ENCODE peak calls at places on chromosome 3, in six cellular contexts. One of them, this sample, is unnamed.

GRCh38 chr3:141275511-141275910 is 43.9 kb downstream of the PXYLP1 start:
- DNase-seq in AG10803: no peak
- DNase-seq in stomach: no peak
- DNase-seq in cardiac fibroblast: no peak
- DNase-seq in cardiac muscle cell: no peak
- DNase-seq in mammary epithelial cell: peak; percentile 47
- DNase-seq in this sample: no peak

GRCh38 chr3:46849098-46849631 is 14.1 kb downstream of the MYL3 start:
- DNase-seq in cardiac fibroblast: no peak
- DNase-seq in AG10803: no peak
- DNase-seq in stomach: peak; percentile 11
- DNase-seq in mammary epithelial cell: no peak
- DNase-seq in cardiac muscle cell: no peak
- DNase-seq in this sample: no peak

GRCh38 chr3:145696011-145696410 is 465.0 kb downstream of the PLOD2 start:
- DNase-seq in stomach: no peak
- DNase-seq in cardiac muscle cell: no peak
- DNase-seq in AG10803: no peak
- DNase-seq in mammary epithelial cell: no peak
- DNase-seq in cardiac fibroblast: peak; percentile 3
- DNase-seq in this sample: no peak

GRCh38 chr3:126351086-126351770 is 6.0 kb downstream of the KLF15 start:
- DNase-seq in AG10803: no peak
- DNase-seq in stomach: no peak
- DNase-seq in cardiac muscle cell: no peak
- DNase-seq in mammary epithelial cell: no peak
- DNase-seq in cardiac fibroblast: no peak
- DNase-seq in this sample: no peak

GRCh38 chr3:31747785-31748184 is 215.1 kb downstream of the STT3B start:
- DNase-seq in mammary epithelial cell: no peak
- DNase-seq in AG10803: no peak
- DNase-seq in cardiac fibroblast: no peak
- DNase-seq in cardiac muscle cell: no peak
- DNase-seq in stomach: no peak
- DNase-seq in this sample: no peak

GRCh38 chr3:277873-278272 is 81.3 kb downstream of the CHL1 start:
- DNase-seq in mammary epithelial cell: no peak
- DNase-seq in stomach: no peak
- DNase-seq in cardiac fibroblast: no peak
- DNase-seq in AG10803: no peak
- DNase-seq in cardiac muscle cell: no peak
- DNase-seq in this sample: no peak

GRCh38 chr3:61181874-61182273 is 69.4 kb downstream of the FHIT start:
- DNase-seq in AG10803: peak; percentile 1
- DNase-seq in cardiac muscle cell: no peak
- DNase-seq in cardiac fibroblast: peak; percentile 3
- DNase-seq in mammary epithelial cell: peak; percentile 82
- DNase-seq in stomach: no peak
- DNase-seq in this sample: peak; percentile 86

GRCh38 chr3:64266065-64266874 is 41.0 kb upstream of the PRICKLE2 start:
- DNase-seq in mammary epithelial cell: peak; percentile 89
- DNase-seq in stomach: no peak
- DNase-seq in cardiac muscle cell: no peak
- DNase-seq in AG10803: peak; percentile 97
- DNase-seq in cardiac fibroblast: peak; percentile 91
- DNase-seq in this sample: peak; percentile 99

GRCh38 chr3:100966807-100967206 is 26.4 kb downstream of the ABI3BP start:
- DNase-seq in mammary epithelial cell: no peak
- DNase-seq in AG10803: peak; percentile 50
- DNase-seq in cardiac fibroblast: no peak
- DNase-seq in cardiac muscle cell: no peak
- DNase-seq in stomach: no peak
- DNase-seq in this sample: peak; percentile 86
- H3K4me3 ChIP-seq in mammary epithelial cell: no peak overlapping the region
- H3K4me3 ChIP-seq in AG10803: no peak overlapping the region
- H3K4me3 ChIP-seq in cardiac fibroblast: no peak overlapping the region
- H3K4me3 ChIP-seq in cardiac muscle cell: no peak overlapping the region
- H3K4me3 ChIP-seq in stomach: no peak overlapping the region
- H3K4me3 ChIP-seq in this sample: no peak overlapping the region

GRCh38 chr3:45134758-45135521 is 11.2 kb downstream of the CDCP1 start:
- DNase-seq in mammary epithelial cell: no peak
- DNase-seq in cardiac muscle cell: no peak
- DNase-seq in AG10803: peak; percentile 83
- DNase-seq in stomach: no peak
- DNase-seq in cardiac fibroblast: peak; percentile 80
- DNase-seq in this sample: peak; percentile 81

GRCh38 chr3:45140392-45140791 is 5.8 kb downstream of the CDCP1 start:
- DNase-seq in mammary epithelial cell: peak; percentile 66
- DNase-seq in stomach: no peak
- DNase-seq in AG10803: peak; percentile 61
- DNase-seq in cardiac muscle cell: no peak
- DNase-seq in cardiac fibroblast: peak; percentile 27
- DNase-seq in this sample: peak; percentile 55

GRCh38 chr3:45135959-45136358 is 10.2 kb downstream of the CDCP1 start:
- DNase-seq in cardiac fibroblast: no peak
- DNase-seq in stomach: no peak
- DNase-seq in AG10803: no peak
- DNase-seq in cardiac muscle cell: no peak
- DNase-seq in mammary epithelial cell: no peak
- DNase-seq in this sample: peak; percentile 58

GRCh38 chr3:45139372-45139894 is 6.7 kb downstream of the CDCP1 start:
- DNase-seq in mammary epithelial cell: no peak
- DNase-seq in AG10803: no peak
- DNase-seq in cardiac fibroblast: peak; percentile 33
- DNase-seq in stomach: no peak
- DNase-seq in cardiac muscle cell: no peak
- DNase-seq in this sample: peak; percentile 77

GRCh38 chr3:45137656-45138181 is 8.5 kb downstream of the CDCP1 start:
- DNase-seq in cardiac muscle cell: peak; percentile 35
- DNase-seq in mammary epithelial cell: no peak
- DNase-seq in cardiac fibroblast: peak; percentile 68
- DNase-seq in AG10803: peak; percentile 77
- DNase-seq in stomach: no peak
- DNase-seq in this sample: peak; percentile 75
- TF ChIP-seq CTCF in cardiac muscle cell: no peak
- TF ChIP-seq CTCF in mammary epithelial cell: no peak
- TF ChIP-seq CTCF in cardiac fibroblast: no peak
- TF ChIP-seq CTCF in AG10803: no peak
- TF ChIP-seq CTCF in stomach: no peak
- TF ChIP-seq CTCF in this sample: no peak

DNA sequence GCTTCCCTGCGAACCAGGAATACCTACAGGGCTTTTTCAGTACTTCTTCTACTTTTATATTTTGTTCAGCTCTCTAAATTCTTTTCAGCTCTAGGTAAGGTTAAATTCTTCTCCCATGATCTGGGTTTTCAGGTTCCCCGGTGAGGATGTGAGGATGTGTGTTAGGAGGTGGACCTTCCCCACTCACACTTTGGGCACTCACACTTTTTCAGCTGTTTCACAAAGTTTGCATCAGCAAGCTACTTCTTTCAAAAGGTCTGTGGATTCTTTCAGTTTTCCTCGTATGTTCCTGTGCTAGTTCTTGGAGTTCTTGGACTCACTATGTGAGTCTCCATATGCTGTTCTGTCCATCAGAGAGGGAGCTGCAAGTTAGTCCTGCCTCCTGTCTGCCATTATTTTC is 13.9 kb upstream of the OR5K2 start:
- DNase-seq in cardiac fibroblast: no peak
- DNase-seq in AG10803: no peak
- DNase-seq in mammary epithelial cell: no peak
- DNase-seq in cardiac muscle cell: no peak
- DNase-seq in stomach: no peak
- DNase-seq in this sample: no peak
- H3K4me3 ChIP-seq in cardiac fibroblast: no peak overlapping the region
- H3K4me3 ChIP-seq in AG10803: no peak overlapping the region
- H3K4me3 ChIP-seq in mammary epithelial cell: no peak overlapping the region
- H3K4me3 ChIP-seq in cardiac muscle cell: no peak overlapping the region
- H3K4me3 ChIP-seq in stomach: no peak overlapping the region
- H3K4me3 ChIP-seq in this sample: no peak overlapping the region

GRCh38 chr3:146747928-146748327 is 142.8 kb upstream of the PLSCR5 start:
- DNase-seq in mammary epithelial cell: peak; percentile 12
- DNase-seq in stomach: no peak
- DNase-seq in AG10803: peak; percentile 75
- DNase-seq in cardiac muscle cell: peak; percentile 13
- DNase-seq in cardiac fibroblast: peak; percentile 54
- DNase-seq in this sample: peak; percentile 67
- TF ChIP-seq CTCF in mammary epithelial cell: peak; percentile 44
- TF ChIP-seq CTCF in stomach: no peak
- TF ChIP-seq CTCF in AG10803: peak; percentile 63
- TF ChIP-seq CTCF in cardiac muscle cell: peak; percentile 26
- TF ChIP-seq CTCF in cardiac fibroblast: peak; percentile 42
- TF ChIP-seq CTCF in this sample: peak; percentile 58

DNA sequence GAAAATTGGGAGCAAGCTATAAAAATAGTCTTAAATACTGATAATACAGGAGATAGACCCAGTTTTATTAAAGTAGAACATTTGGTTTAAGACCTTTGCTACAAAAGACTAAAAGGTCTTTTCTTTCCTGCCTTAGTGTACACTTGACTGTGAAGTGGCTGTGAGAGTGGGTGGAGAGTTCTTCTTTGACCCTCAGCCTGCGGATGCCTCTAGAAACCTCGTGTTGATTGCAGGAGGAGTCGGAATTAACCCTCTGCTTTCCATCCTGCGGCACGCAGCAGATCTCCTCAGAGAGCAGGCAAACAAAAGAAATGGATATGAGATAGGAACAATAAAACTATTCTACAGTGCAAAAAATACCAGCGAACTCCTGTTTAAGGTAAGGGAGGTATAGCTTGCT is 36.5 kb downstream of the OXNAD1 start:
- DNase-seq in AG10803: no peak
- DNase-seq in stomach: no peak
- DNase-seq in cardiac fibroblast: no peak
- DNase-seq in cardiac muscle cell: peak; percentile 76
- DNase-seq in mammary epithelial cell: no peak
- DNase-seq in this sample: no peak
- H3K4me3 ChIP-seq in AG10803: no peak overlapping the region
- H3K4me3 ChIP-seq in stomach: no peak overlapping the region
- H3K4me3 ChIP-seq in cardiac fibroblast: no peak overlapping the region
- H3K4me3 ChIP-seq in cardiac muscle cell: no peak overlapping the region
- H3K4me3 ChIP-seq in mammary epithelial cell: no peak overlapping the region
- H3K4me3 ChIP-seq in this sample: no peak overlapping the region

GRCh38 chr3:194314669-194315068 is 36.5 kb downstream of the CPN2 start:
- DNase-seq in cardiac muscle cell: no peak
- DNase-seq in AG10803: no peak
- DNase-seq in cardiac fibroblast: no peak
- DNase-seq in stomach: no peak
- DNase-seq in mammary epithelial cell: no peak
- DNase-seq in this sample: no peak

GRCh38 chr3:194312743-194313281 is 38.3 kb downstream of the CPN2 start:
- DNase-seq in stomach: no peak
- DNase-seq in mammary epithelial cell: no peak
- DNase-seq in cardiac muscle cell: peak; percentile 42
- DNase-seq in cardiac fibroblast: peak; percentile 79
- DNase-seq in AG10803: peak; percentile 80
- DNase-seq in this sample: peak; percentile 86

GRCh38 chr3:194315088-194315964 is 35.8 kb downstream of the CPN2 start:
- DNase-seq in cardiac muscle cell: peak; percentile 85
- DNase-seq in AG10803: peak; percentile 61
- DNase-seq in stomach: peak; percentile 86
- DNase-seq in mammary epithelial cell: peak; percentile 89
- DNase-seq in cardiac fibroblast: peak; percentile 91
- DNase-seq in this sample: peak; percentile 84

GRCh38 chr3:194312186-194312742 is 38.9 kb downstream of the CPN2 start:
- DNase-seq in cardiac muscle cell: no peak
- DNase-seq in stomach: no peak
- DNase-seq in cardiac fibroblast: no peak
- DNase-seq in AG10803: no peak
- DNase-seq in mammary epithelial cell: no peak
- DNase-seq in this sample: peak; percentile 26

GRCh38 chr3:194313642-194314430 is 37.3 kb downstream of the CPN2 start:
- DNase-seq in cardiac muscle cell: no peak
- DNase-seq in mammary epithelial cell: no peak
- DNase-seq in AG10803: peak; percentile 34
- DNase-seq in stomach: no peak
- DNase-seq in cardiac fibroblast: peak; percentile 82
- DNase-seq in this sample: peak; percentile 67
- TF ChIP-seq CTCF in cardiac muscle cell: no peak
- TF ChIP-seq CTCF in mammary epithelial cell: peak; percentile 21
- TF ChIP-seq CTCF in AG10803: no peak
- TF ChIP-seq CTCF in stomach: no peak
- TF ChIP-seq CTCF in cardiac fibroblast: no peak
- TF ChIP-seq CTCF in this sample: no peak

GRCh38 chr3:195839260-195840010 is 27.7 kb upstream of the MUC4 start:
- DNase-seq in stomach: no peak
- DNase-seq in mammary epithelial cell: no peak
- DNase-seq in cardiac fibroblast: no peak
- DNase-seq in cardiac muscle cell: no peak
- DNase-seq in AG10803: no peak
- DNase-seq in this sample: no peak
- H3K4me3 ChIP-seq in stomach: no peak overlapping the region
- H3K4me3 ChIP-seq in mammary epithelial cell: no peak overlapping the region
- H3K4me3 ChIP-seq in cardiac fibroblast: no peak overlapping the region
- H3K4me3 ChIP-seq in cardiac muscle cell: no peak overlapping the region
- H3K4me3 ChIP-seq in AG10803: no peak overlapping the region
- H3K4me3 ChIP-seq in this sample: no peak overlapping the region

This sample was measured in fibroblast of mammary gland.